ENCODE peak calls at places on chromosomes 1 and 21, in five cellular contexts. One of them, this sample, is unnamed.
A peak's percentile ranks its signal among the peaks of the same experiment; 100 is the strongest.

GRCh38 chr1:45854724-45855123 is 51.3 kb downstream of the MAST2 start:
- DNase-seq in dermis microvascular lymphatic vessel endothelial cell: no peak
- DNase-seq in OCI-LY7: no peak
- DNase-seq in head of caudate nucleus: no peak
- DNase-seq in AG10803: no peak
- DNase-seq in this sample: no peak

GRCh38 chr1:169513208-169513607 is 27.5 kb upstream of the SLC19A2 start:
- DNase-seq in head of caudate nucleus: no peak
- DNase-seq in OCI-LY7: no peak
- DNase-seq in dermis microvascular lymphatic vessel endothelial cell: no peak
- DNase-seq in AG10803: peak; percentile 27
- DNase-seq in this sample: no peak

GRCh38 chr1:227757781-227758180 is 22.5 kb downstream of the SNAP47 start:
- DNase-seq in dermis microvascular lymphatic vessel endothelial cell: no peak
- DNase-seq in head of caudate nucleus: no peak
- DNase-seq in OCI-LY7: no peak
- DNase-seq in AG10803: no peak
- DNase-seq in this sample: no peak

GRCh38 chr1:202656951-202657646 is 53.2 kb downstream of the SYT2 start:
- DNase-seq in AG10803: peak; percentile 10
- DNase-seq in dermis microvascular lymphatic vessel endothelial cell: no peak
- DNase-seq in OCI-LY7: no peak
- DNase-seq in head of caudate nucleus: no peak
- DNase-seq in this sample: no peak

GRCh38 chr1:59151387-59151761 is 145.5 kb upstream of the FGGY start:
- DNase-seq in OCI-LY7: no peak
- DNase-seq in head of caudate nucleus: no peak
- DNase-seq in dermis microvascular lymphatic vessel endothelial cell: no peak
- DNase-seq in AG10803: no peak
- DNase-seq in this sample: no peak

GRCh38 chr1:212368073-212368484 is 46.6 kb downstream of the PACC1 start:
- DNase-seq in AG10803: peak; percentile 76
- DNase-seq in head of caudate nucleus: peak; percentile 37
- DNase-seq in dermis microvascular lymphatic vessel endothelial cell: peak; percentile 73
- DNase-seq in OCI-LY7: peak; percentile 76
- DNase-seq in this sample: peak; percentile 35

GRCh38 chr1:111818081-111818480 is 62.4 kb downstream of the DDX20 start:
- DNase-seq in AG10803: peak; percentile 15
- DNase-seq in OCI-LY7: no peak
- DNase-seq in dermis microvascular lymphatic vessel endothelial cell: no peak
- DNase-seq in head of caudate nucleus: no peak
- DNase-seq in this sample: no peak

GRCh38 chr1:52633291-52633754 is 355 bp downstream of the SHISAL2A start:
- DNase-seq in AG10803: no peak
- DNase-seq in head of caudate nucleus: no peak
- DNase-seq in OCI-LY7: no peak
- DNase-seq in dermis microvascular lymphatic vessel endothelial cell: no peak
- DNase-seq in this sample: peak; percentile 21

GRCh38 chr1:6591222-6591621 is 11.4 kb downstream of the ZBTB48 start:
- DNase-seq in dermis microvascular lymphatic vessel endothelial cell: no peak
- DNase-seq in AG10803: no peak
- DNase-seq in head of caudate nucleus: no peak
- DNase-seq in OCI-LY7: no peak
- DNase-seq in this sample: no peak

GRCh38 chr1:173914366-173914871 is 2.7 kb downstream of the SERPINC1 start:
- DNase-seq in dermis microvascular lymphatic vessel endothelial cell: peak; percentile 20
- DNase-seq in head of caudate nucleus: no peak
- DNase-seq in OCI-LY7: peak; percentile 67
- DNase-seq in AG10803: no peak
- DNase-seq in this sample: no peak

GRCh38 chr1:94471271-94471670 is 53.1 kb downstream of the ABCD3 start:
- DNase-seq in head of caudate nucleus: no peak
- DNase-seq in AG10803: no peak
- DNase-seq in dermis microvascular lymphatic vessel endothelial cell: no peak
- DNase-seq in OCI-LY7: no peak
- DNase-seq in this sample: no peak

GRCh38 chr1:145778146-145778540 is 45.8 kb downstream of the RNF115 start:
- DNase-seq in AG10803: peak; percentile 60
- DNase-seq in OCI-LY7: no peak
- DNase-seq in head of caudate nucleus: no peak
- DNase-seq in dermis microvascular lymphatic vessel endothelial cell: no peak
- DNase-seq in this sample: no peak

GRCh38 chr1:21657456-21658190 is 11.5 kb downstream of the RAP1GAP start:
- DNase-seq in dermis microvascular lymphatic vessel endothelial cell: no peak
- DNase-seq in OCI-LY7: no peak
- DNase-seq in AG10803: no peak
- DNase-seq in head of caudate nucleus: no peak
- DNase-seq in this sample: no peak

GRCh38 chr1:221190249-221190648 is 311.0 kb downstream of the HLX start:
- DNase-seq in head of caudate nucleus: no peak
- DNase-seq in AG10803: no peak
- DNase-seq in dermis microvascular lymphatic vessel endothelial cell: no peak
- DNase-seq in OCI-LY7: no peak
- DNase-seq in this sample: no peak

GRCh38 chr1:1619917-1620361 is 4.6 kb downstream of the MIB2 start:
- DNase-seq in OCI-LY7: peak; percentile 27
- DNase-seq in dermis microvascular lymphatic vessel endothelial cell: no peak
- DNase-seq in head of caudate nucleus: no peak
- DNase-seq in AG10803: no peak
- DNase-seq in this sample: no peak

GRCh38 chr1:203526572-203526971 is 32.6 kb downstream of the OPTC start:
- DNase-seq in AG10803: no peak
- DNase-seq in OCI-LY7: no peak
- DNase-seq in dermis microvascular lymphatic vessel endothelial cell: no peak
- DNase-seq in head of caudate nucleus: no peak
- DNase-seq in this sample: no peak

GRCh38 chr21:42086969-42087368 is 15.9 kb downstream of the UMODL1 start:
- DNase-seq in OCI-LY7: peak; percentile 37
- DNase-seq in AG10803: no peak
- DNase-seq in dermis microvascular lymphatic vessel endothelial cell: no peak
- DNase-seq in head of caudate nucleus: no peak
- DNase-seq in this sample: no peak

GRCh38 chr1:89637496-89637895 is 4.6 kb downstream of the LRRC8C start:
- DNase-seq in AG10803: peak; percentile 28
- DNase-seq in OCI-LY7: no peak
- DNase-seq in dermis microvascular lymphatic vessel endothelial cell: no peak
- DNase-seq in head of caudate nucleus: no peak
- DNase-seq in this sample: no peak

GRCh38 chr1:201582261-201582951 is 43.5 kb downstream of the NAV1 start:
- DNase-seq in AG10803: peak; percentile 72
- DNase-seq in dermis microvascular lymphatic vessel endothelial cell: no peak
- DNase-seq in head of caudate nucleus: no peak
- DNase-seq in OCI-LY7: no peak
- DNase-seq in this sample: no peak

GRCh38 chr21:45200596-45201296 is 86.9 kb downstream of the POFUT2 start:
- DNase-seq in AG10803: no peak
- DNase-seq in dermis microvascular lymphatic vessel endothelial cell: no peak
- DNase-seq in OCI-LY7: no peak
- DNase-seq in head of caudate nucleus: no peak
- DNase-seq in this sample: no peak